ENCODE peak calls at places on chromosomes 11 and 22, in eight cellular contexts. L is iris pigment epithelial cell; D is naive thymus-derived CD4-positive, alpha-beta T cell; K is midbrain; Y is A172; C is effector CD4-positive, alpha-beta T cell; I is activated CD4-positive, alpha-beta T cell treated with anti-CD3 and anti-CD28 coated beads for 1 hour; N is pons. W is an unnamed sample.
A peak's percentile ranks its signal among the peaks of the same experiment; 100 is the strongest.

GRCh38 chr11:123760894-123761293 is 6.6 kb upstream of the OR6X1 start:
- DNase-seq in L (no peak), D (no peak), K (no peak), Y (no peak), C (no peak), I (no peak), N (no peak), W (no peak)

GRCh38 chr11:130115218-130115617 is 44.4 kb upstream of the ST14 start:
- DNase-seq in L (peak; percentile 72), D (no peak), K (no peak), Y (no peak), C (no peak), I (no peak), N (no peak), W (no peak)

GRCh38 chr11:91653091-91653754 is 571.4 kb upstream of the FAT3 start:
- DNase-seq in L (no peak), D (no peak), K (no peak), Y (no peak), C (no peak), I (no peak), N (peak; percentile 8), W (no peak)

GRCh38 chr11:19980957-19981669 is 179.2 kb downstream of the DBX1 start:
- DNase-seq in L (peak; percentile 94), D (no peak), K (no peak), Y (no peak), C (no peak), I (no peak), N (no peak), W (peak; percentile 74)

GRCh38 chr11:65382804-65383368 is 440 bp upstream of the SLC25A45 start:
- DNase-seq in L (no peak), D (no peak), K (peak; percentile 71), Y (no peak), C (no peak), I (no peak), N (no peak), W (no peak)

GRCh38 chr11:118219696-118220095 is 5.1 kb downstream of the JAML start:
- DNase-seq in L (no peak), D (no peak), K (no peak), Y (no peak), C (no peak), I (no peak), N (no peak), W (no peak)

GRCh38 chr22:39954584-39955055 is 5.6 kb upstream of the TMA7B start:
- DNase-seq in L (peak; percentile 97), D (no peak), K (no peak), Y (peak; percentile 23), C (no peak), I (no peak), N (peak; percentile 80), W (no peak)

GRCh38 chr22:28585324-28585723 is 94.3 kb downstream of the TTC28 start:
- DNase-seq in L (no peak), D (no peak), K (no peak), Y (no peak), C (no peak), I (no peak), N (no peak), W (no peak)

GRCh38 chr11:17572359-17572690 is 25.3 kb downstream of the OTOG start:
- DNase-seq in L (no peak), D (no peak), K (no peak), Y (no peak), C (no peak), I (no peak), N (no peak), W (no peak)

W was measured in aorta.